ENCODE peak calls at places on chromosomes 7 and 10, in ten cellular contexts. R is MM.1S, L is tibial artery, M is OCI-LY7, D is neuronal stem cell, N is adrenal gland, Z is cardiac muscle cell, A is H1, T is left ventricle myocardium inferior, C is H9. S is an unnamed sample. For H3K9me3 and H3K4me1, the result is how much of the 10 kb centered on the place peaks cover.

GRCh38 chr10:5648494-5649457 is 17.6 kb downstream of the ASB13 start:
- DNase-seq in M (no peak), N (no peak), R (no peak), C (peak), Z (no peak), L (peak), T (no peak), D (no peak), A (no peak), S (no peak)

GRCh38 chr10:50585921-50586739 is 37.6 kb downstream of the SGMS1 start:
- DNase-seq in D (no peak), M (no peak), A (no peak), N (peak), R (no peak), C (no peak), Z (peak), L (no peak), T (no peak), S (no peak)

GRCh38 chr10:86653987-86654386 is 360 bp upstream of the OPN4 start:
- DNase-seq in Z (no peak), M (no peak), A (no peak), L (no peak), C (no peak), N (no peak), T (no peak), R (no peak), D (no peak), S (no peak)

GRCh38 chr7:140159487-140159886 is 17.3 kb downstream of the KDM7A start:
- DNase-seq in T (no peak), M (no peak), C (no peak), N (no peak), Z (no peak), R (no peak), L (no peak), D (no peak), A (no peak), S (no peak)

GRCh38 chr7:7524121-7524520 is 11.6 kb downstream of the COL28A1 start:
- DNase-seq in Z (no peak), R (no peak), A (no peak), N (no peak), C (no peak), D (no peak), L (no peak), M (no peak), T (no peak), S (no peak)

GRCh38 chr10:527416-527815 is 162.1 kb downstream of the DIP2C start:
- DNase-seq in D (no peak), M (no peak), N (no peak), T (no peak), Z (no peak), R (no peak), A (no peak), L (no peak), C (no peak), S (no peak)

GRCh38 chr10:95755511-95756004 is 405 bp upstream of the ENTPD1 start:
- DNase-seq in D (no peak), T (peak), N (peak), M (no peak), L (peak), A (no peak), R (no peak), Z (peak), C (peak), S (no peak)

GRCh38 chr10:74096777-74097176 is 53.9 kb downstream of the AP3M1 start:
- DNase-seq in C (no peak), M (peak), R (no peak), D (no peak), T (no peak), Z (no peak), A (no peak), N (no peak), L (no peak), S (no peak)

GRCh38 chr10:36765777-36766176 is 359.6 kb upstream of the ANKRD30A start:
- DNase-seq in A (no peak), L (no peak), M (no peak), T (no peak), N (no peak), Z (peak), D (no peak), R (no peak), C (no peak), S (no peak)

GRCh38 chr10:122974034-122974433 is 6.2 kb upstream of the PSTK start:
- DNase-seq in M (no peak), T (no peak), Z (peak), N (no peak), D (no peak), A (no peak), L (no peak), R (no peak), C (no peak), S (no peak)

GRCh38 chr7:79497728-79498127 is 44.3 kb upstream of the MAGI2 start:
- DNase-seq in Z (no peak), M (no peak), L (no peak), T (no peak), D (no peak), A (no peak), R (no peak), C (no peak), N (no peak), S (no peak)

GRCh38 chr10:95303535-95303934 is 12.7 kb upstream of the PDLIM1 start:
- DNase-seq in C (no peak), M (no peak), Z (peak), N (no peak), D (no peak), T (no peak), L (no peak), A (no peak), R (no peak), S (no peak)

GRCh38 chr10:112813866-112814596 is 136.0 kb upstream of the TCF7L2 start:
- DNase-seq in Z (no peak), D (no peak), A (no peak), M (no peak), L (no peak), C (no peak), N (no peak), T (no peak), R (no peak), S (no peak)

GRCh38 chr7:33421384-33421783 is 292.0 kb downstream of the BBS9 start:
- DNase-seq in Z (peak), D (no peak), C (no peak), T (no peak), R (no peak), A (no peak), M (no peak), L (no peak), N (no peak), S (no peak)

GRCh38 chr7:39228946-39229345 is 251.2 kb downstream of the POU6F2 start:
- DNase-seq in M (no peak), D (no peak), C (peak), T (no peak), R (no peak), A (peak), N (no peak), L (no peak), Z (no peak), S (no peak)

GRCh38 chr10:16856092-16856491 is 38.9 kb upstream of the RSU1 start:
- DNase-seq in A (no peak), R (no peak), D (no peak), N (no peak), M (no peak), C (no peak), L (no peak), Z (no peak), T (no peak), S (no peak)

GRCh38 chr10:77643795-77644468 is 6.3 kb upstream of the KCNMA1 start:
- DNase-seq in T (no peak), M (peak), R (peak), Z (peak), N (peak), A (no peak), D (no peak), C (peak), L (no peak), S (no peak)

GRCh38 chr10:33136781-33137180 is 178.8 kb upstream of the ITGB1 start:
- DNase-seq in L (no peak), M (no peak), Z (no peak), C (no peak), T (no peak), D (no peak), A (no peak), R (no peak), N (no peak), S (no peak)

GRCh38 chr7:117982071-117983055 is 109.1 kb upstream of the CTTNBP2 start:
- DNase-seq in Z (no peak), N (no peak), C (no peak), L (no peak), D (no peak), T (no peak), A (no peak), M (no peak), R (no peak), S (no peak)

GRCh38 chr10:43667317-43667731 is 18.6 kb upstream of the ZNF32 start:
- DNase-seq in N (no peak), R (no peak), D (no peak), M (no peak), A (no peak), C (peak), T (no peak), Z (peak), L (no peak), S (no peak)

GRCh38 chr10:117884088-117884487 is 162.7 kb downstream of the RAB11FIP2 start:
- DNase-seq in Z (no peak), D (no peak), M (no peak), N (no peak), L (no peak), A (no peak), T (no peak), R (no peak), C (no peak), S (no peak)

DNA sequence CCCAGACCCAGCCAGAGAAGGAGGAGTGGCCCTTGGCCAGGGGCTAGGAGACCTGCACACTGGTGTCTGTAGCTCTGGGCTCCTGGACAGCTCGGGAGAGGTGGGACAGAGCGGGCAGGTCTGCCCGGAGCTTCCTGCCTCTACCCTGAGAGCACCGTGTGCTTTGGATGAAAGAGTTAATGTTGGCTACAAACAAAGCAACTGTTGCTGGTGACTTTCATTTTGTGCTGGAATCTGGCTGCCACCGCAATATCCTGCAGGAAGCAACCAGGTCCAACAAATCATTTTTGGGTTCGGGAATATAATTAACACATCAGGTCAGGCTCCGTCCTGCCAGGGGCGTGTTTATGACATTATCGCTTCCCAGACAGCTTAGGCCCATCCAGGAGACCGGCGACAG is 441.8 kb upstream of the MKI67 start:
- DNase-seq in Z (no peak), R (no peak), D (no peak), L (no peak), A (no peak), M (no peak), T (no peak), N (no peak), C (no peak), S (no peak)
- H3K9me3 ChIP-seq in Z (under half), R (under half), D (under half), L (under half), A (under half), M (under half), T (under half), N (under half), C (under half), S (under half)

DNA sequence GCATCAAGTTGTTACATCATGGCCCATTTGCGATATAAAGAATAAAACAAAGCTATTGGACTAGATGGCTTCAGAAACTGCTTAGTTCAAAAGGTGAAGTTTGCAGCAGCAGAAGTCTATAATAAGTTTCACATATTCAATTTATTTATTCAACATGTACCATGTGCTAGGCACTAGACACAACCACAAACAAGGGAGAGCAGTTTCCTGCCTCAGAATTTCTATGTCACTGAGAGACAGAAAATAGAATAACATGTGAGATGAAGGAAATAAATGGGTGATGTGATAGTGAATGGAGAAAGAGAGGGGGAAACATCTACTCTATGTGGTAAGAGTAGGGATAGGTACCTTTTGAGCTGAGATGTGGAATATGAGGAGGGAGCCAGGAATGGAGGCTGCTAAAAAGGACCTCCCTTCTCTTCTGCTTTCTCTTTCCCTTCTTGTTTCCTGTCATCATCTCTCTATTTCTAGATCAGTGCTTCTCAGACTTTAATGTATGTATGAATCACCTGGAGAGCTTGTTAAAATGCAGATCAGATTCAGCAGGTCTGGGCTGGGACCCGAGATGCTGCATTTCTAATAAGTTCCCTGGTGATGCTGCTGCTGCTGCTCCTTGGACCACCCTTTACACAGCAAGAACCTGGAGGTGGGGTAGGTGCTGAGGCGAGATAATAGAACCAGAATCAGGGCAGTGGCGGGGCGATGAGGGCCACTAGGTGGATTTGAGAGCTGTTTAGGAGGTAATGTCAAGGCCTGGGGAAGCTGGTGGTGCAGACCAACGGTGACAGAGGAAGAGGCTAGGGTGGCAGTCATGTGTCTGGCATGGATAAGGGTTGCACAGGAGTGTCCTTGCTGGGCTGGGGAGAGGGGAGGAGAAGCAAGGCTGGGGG is 13.7 kb upstream of the INMT start:
- DNase-seq in C (no peak), L (no peak), R (no peak), D (no peak), Z (no peak), M (no peak), A (no peak), T (no peak), N (no peak), S (no peak)
- H3K27ac ChIP-seq in C (no peak), L (no peak), R (no peak), D (no peak), Z (no peak), M (no peak), A (no peak), T (no peak), N (no peak), S (no peak)

GRCh38 chr7:41384418-41384817 is 318.5 kb downstream of the INHBA start:
- DNase-seq in N (no peak), M (no peak), D (no peak), T (no peak), L (no peak), C (no peak), Z (no peak), R (no peak), A (no peak), S (no peak)
- H3K4me1 ChIP-seq in N (under half), M (under half), D (under half), T (under half), L (under half), C (under half), Z (under half), R (under half), A (under half), S (under half)

GRCh38 chr7:19209297-19209696 is 64.1 kb upstream of the FERD3L start:
- DNase-seq in T (no peak), N (no peak), D (no peak), R (no peak), A (no peak), L (no peak), Z (no peak), M (no peak), C (no peak), S (no peak)

GRCh38 chr7:19215421-19215820 is 70.2 kb upstream of the FERD3L start:
- DNase-seq in C (no peak), T (no peak), N (no peak), Z (peak), D (peak), R (peak), A (no peak), L (no peak), M (no peak), S (no peak)

GRCh38 chr7:19210883-19211282 is 65.7 kb upstream of the FERD3L start:
- DNase-seq in L (no peak), T (no peak), D (no peak), R (no peak), Z (no peak), A (no peak), N (no peak), C (no peak), M (no peak), S (no peak)

GRCh38 chr7:19213746-19214145 is 68.5 kb upstream of the FERD3L start:
- DNase-seq in R (no peak), C (no peak), A (no peak), N (no peak), Z (no peak), M (no peak), L (no peak), T (no peak), D (no peak), S (no peak)
- H3K9me3 ChIP-seq in R (under half), C (under half), A (under half), N (under half), Z (under half), M (under half), L (under half), T (under half), D (under half), S (under half)

GRCh38 chr7:73829921-73830617 is 727 bp upstream of the CLDN4 start:
- DNase-seq in T (no peak), N (no peak), C (no peak), R (no peak), A (no peak), M (no peak), Z (no peak), D (no peak), L (no peak), S (no peak)

GRCh38 chr7:73828972-73829371 is 1.8 kb upstream of the CLDN4 start:
- DNase-seq in D (no peak), T (no peak), R (no peak), M (no peak), L (no peak), C (no peak), Z (no peak), N (no peak), A (no peak), S (no peak)

GRCh38 chr7:73829505-73829904 is 1.3 kb upstream of the CLDN4 start:
- DNase-seq in T (no peak), Z (no peak), C (no peak), N (no peak), R (no peak), D (no peak), M (no peak), A (no peak), L (no peak), S (no peak)

GRCh38 chr7:73827568-73828106 is 3.2 kb upstream of the CLDN4 start:
- DNase-seq in D (no peak), C (peak), R (no peak), A (no peak), Z (no peak), M (no peak), L (peak), T (no peak), N (peak), S (no peak)

GRCh38 chr7:73828107-73828803 is 2.5 kb upstream of the CLDN4 start:
- DNase-seq in L (no peak), Z (peak), N (peak), M (no peak), T (no peak), C (no peak), R (no peak), D (no peak), A (no peak), S (no peak)
- H3K27ac ChIP-seq in L (no peak), Z (no peak), N (no peak), M (no peak), T (no peak), C (no peak), R (no peak), D (no peak), A (no peak), S (no peak)

GRCh38 chr7:115008465-115009114 is 86.7 kb downstream of the MDFIC start:
- DNase-seq in L (peak), R (peak), M (no peak), N (peak), T (peak), A (no peak), C (no peak), Z (peak), D (no peak), S (peak)
- H3K4me1 ChIP-seq in L (under half), R (under half), M (under half), N (under half), T (under half), A (under half), C (under half), Z (under half), D (under half), S (under half)

GRCh38 chr7:158176561-158177173 is 411.0 kb downstream of the PTPRN2 start:
- DNase-seq in L (no peak), A (no peak), N (no peak), D (no peak), R (no peak), T (no peak), Z (no peak), C (no peak), M (no peak), S (no peak)

GRCh38 chr7:158175779-158176178 is 411.8 kb downstream of the PTPRN2 start:
- DNase-seq in L (no peak), Z (no peak), D (no peak), R (no peak), A (no peak), N (no peak), M (no peak), C (no peak), T (no peak), S (no peak)

GRCh38 chr7:158174947-158175346 is 412.7 kb downstream of the PTPRN2 start:
- DNase-seq in R (no peak), Z (no peak), L (no peak), N (no peak), M (no peak), C (no peak), D (no peak), A (no peak), T (no peak), S (no peak)
- H3K9me3 ChIP-seq in R (under half), Z (under half), L (under half), N (under half), M (under half), C (under half), D (under half), A (under half), T (under half), S (under half)

DNA sequence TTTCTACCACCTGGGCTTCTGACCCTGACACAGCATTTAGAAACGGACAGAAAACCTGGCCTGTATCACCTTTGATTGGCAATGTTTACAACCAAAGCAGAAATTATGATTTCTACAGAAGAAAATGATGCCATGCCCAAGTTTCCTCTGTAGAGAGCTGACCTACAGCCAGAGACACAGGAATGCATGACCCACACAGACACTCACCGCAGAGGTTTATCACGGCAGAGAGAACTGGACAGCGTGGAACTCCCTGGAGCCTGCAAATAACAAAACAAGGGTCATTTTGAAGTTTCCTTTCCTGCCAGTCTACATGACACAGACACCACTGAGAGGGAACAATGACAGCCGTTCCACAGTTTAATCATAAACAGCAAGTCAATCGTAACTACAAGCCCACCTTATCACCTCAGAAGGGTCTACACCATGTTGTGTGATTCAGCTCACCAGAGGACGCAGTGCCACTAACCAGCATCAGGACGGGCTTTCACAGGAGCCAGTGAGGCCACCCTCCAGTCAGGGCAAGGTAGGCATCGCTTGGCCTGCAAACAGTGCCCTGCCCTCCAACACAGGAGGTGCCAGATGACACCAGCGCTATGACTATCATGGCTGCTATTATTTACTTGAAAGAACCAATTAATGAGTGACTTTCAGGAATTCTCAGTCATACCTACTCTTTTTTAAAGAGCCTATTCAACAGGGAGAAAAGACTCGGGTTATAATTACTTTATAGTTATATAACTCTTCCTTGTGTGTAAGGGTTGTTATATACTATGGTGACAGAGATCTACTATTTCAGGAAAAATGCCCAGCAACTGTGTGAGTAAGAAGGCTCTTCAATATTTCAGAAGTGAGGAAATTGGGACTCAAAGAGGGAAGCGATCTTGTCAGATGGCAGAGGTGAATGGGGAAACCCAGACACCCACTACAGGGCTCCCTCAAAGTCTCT is 139.8 kb downstream of the TNS3 start:
- DNase-seq in T (no peak), D (no peak), Z (peak), C (no peak), M (no peak), A (no peak), R (no peak), L (no peak), N (no peak), S (no peak)
- H3K27ac ChIP-seq in T (peak), D (peak), Z (no peak), C (no peak), M (no peak), A (no peak), R (no peak), L (no peak), N (no peak), S (peak)

S was measured in psoas muscle.